ENCODE peak calls at places on chromosome 6, in ten cellular contexts. F, S, A, B, D, I, U, E, P and W are unnamed samples.

GRCh38 chr6:105943514-105943913 is 142.6 kb upstream of the PRDM1 start:
- DNase-seq in A (no peak), S (no peak), I (no peak), U (no peak), P (no peak), D (no peak), B (no peak), E (no peak), F (no peak), W (no peak)

GRCh38 chr6:21079468-21080048 is 514.0 kb upstream of the SOX4 start:
- DNase-seq in P (no peak), F (no peak), B (no peak), S (no peak), A (no peak), I (no peak), E (no peak), D (no peak), U (peak), W (peak)

GRCh38 chr6:109449789-109450673 is 5.5 kb downstream of the MICAL1 start:
- DNase-seq in A (no peak), F (no peak), S (no peak), U (no peak), B (no peak), I (no peak), P (no peak), D (no peak), E (peak), W (no peak)

GRCh38 chr6:18352001-18352400 is 35.1 kb upstream of the RNF144B start:
- DNase-seq in D (no peak), S (no peak), B (no peak), A (no peak), I (no peak), F (no peak), P (no peak), E (no peak), U (no peak), W (no peak)

GRCh38 chr6:32195902-32196681 is 3.6 kb upstream of the GPSM3 start:
- DNase-seq in B (peak), I (peak), E (peak), P (peak), F (peak), A (no peak), U (peak), S (peak), D (peak), W (peak)

GRCh38 chr6:24431045-24431451 is 28.3 kb downstream of the MRS2 start:
- DNase-seq in I (no peak), U (peak), D (no peak), E (no peak), P (no peak), S (peak), B (no peak), F (no peak), A (peak), W (peak)

GRCh38 chr6:105193647-105194046 is 13.8 kb upstream of the POPDC3 start:
- DNase-seq in F (no peak), A (no peak), S (no peak), P (no peak), I (no peak), E (no peak), D (no peak), U (peak), B (peak), W (peak)

GRCh38 chr6:146957443-146957842 is 246.8 kb upstream of the STXBP5 start:
- DNase-seq in D (no peak), P (no peak), U (no peak), I (no peak), F (no peak), A (no peak), B (no peak), S (peak), E (no peak), W (no peak)

GRCh38 chr6:33316603-33317417 is 734 bp downstream of the ZBTB22 start:
- DNase-seq in I (no peak), P (no peak), E (no peak), F (peak), S (no peak), U (no peak), A (no peak), D (no peak), B (no peak), W (no peak)

GRCh38 chr6:70706491-70707123 is 38.9 kb downstream of the SMAP1 start:
- DNase-seq in D (no peak), P (no peak), B (no peak), F (no peak), I (no peak), U (peak), A (peak), E (no peak), S (peak), W (no peak)

GRCh38 chr6:42340516-42340915 is 111.2 kb downstream of the TRERF1 start:
- DNase-seq in U (no peak), D (no peak), I (no peak), F (no peak), B (no peak), E (no peak), P (no peak), S (no peak), A (no peak), W (no peak)

GRCh38 chr6:12748815-12749521 is 32.4 kb downstream of the PHACTR1 start:
- DNase-seq in P (no peak), B (no peak), D (no peak), S (no peak), U (peak), F (no peak), E (no peak), A (no peak), I (no peak), W (no peak)

GRCh38 chr6:11093065-11093590 is 506 bp upstream of the SMIM13 start:
- DNase-seq in E (peak), U (peak), P (no peak), A (no peak), D (no peak), S (peak), B (no peak), I (no peak), F (no peak), W (no peak)

GRCh38 chr6:52020961-52021570 is 66.3 kb downstream of the PKHD1 start:
- DNase-seq in F (no peak), B (no peak), S (peak), D (no peak), E (no peak), I (no peak), A (no peak), U (peak), P (no peak), W (no peak)

GRCh38 chr6:176766-177165 is 115.5 kb upstream of the DUSP22 start:
- DNase-seq in P (no peak), U (no peak), D (no peak), E (no peak), B (no peak), S (no peak), F (no peak), A (no peak), I (no peak), W (no peak)

GRCh38 chr6:47454713-47455396 is 22.7 kb upstream of the CD2AP start:
- DNase-seq in S (no peak), U (no peak), B (no peak), I (no peak), P (no peak), A (no peak), D (no peak), F (no peak), E (no peak), W (no peak)

GRCh38 chr6:138685257-138685656 is 88.3 kb upstream of the CCDC28A start:
- DNase-seq in S (no peak), E (no peak), B (no peak), I (no peak), D (no peak), F (no peak), A (no peak), P (peak), U (no peak), W (no peak)

GRCh38 chr6:154986787-154987235 is 8.3 kb upstream of the TIAM2 start:
- DNase-seq in B (no peak), E (no peak), I (no peak), S (no peak), D (no peak), A (no peak), U (peak), F (no peak), P (no peak), W (no peak)

GRCh38 chr6:25585225-25585624 is 66.8 kb upstream of the SCGN start:
- DNase-seq in I (no peak), B (no peak), P (no peak), F (no peak), D (no peak), U (no peak), A (no peak), E (no peak), S (no peak), W (no peak)

GRCh38 chr6:25583099-25583498 is 68.9 kb upstream of the SCGN start:
- DNase-seq in I (no peak), S (peak), B (no peak), P (no peak), D (no peak), F (no peak), A (no peak), U (no peak), E (no peak), W (no peak)

GRCh38 chr6:25583906-25584305 is 68.1 kb upstream of the SCGN start:
- DNase-seq in U (no peak), A (no peak), D (no peak), P (no peak), S (no peak), F (no peak), E (no peak), B (no peak), I (no peak), W (no peak)

GRCh38 chr6:25590986-25591385 is 61.0 kb upstream of the SCGN start:
- DNase-seq in F (no peak), S (no peak), E (no peak), I (no peak), P (no peak), U (no peak), A (no peak), B (no peak), D (no peak), W (no peak)

DNA sequence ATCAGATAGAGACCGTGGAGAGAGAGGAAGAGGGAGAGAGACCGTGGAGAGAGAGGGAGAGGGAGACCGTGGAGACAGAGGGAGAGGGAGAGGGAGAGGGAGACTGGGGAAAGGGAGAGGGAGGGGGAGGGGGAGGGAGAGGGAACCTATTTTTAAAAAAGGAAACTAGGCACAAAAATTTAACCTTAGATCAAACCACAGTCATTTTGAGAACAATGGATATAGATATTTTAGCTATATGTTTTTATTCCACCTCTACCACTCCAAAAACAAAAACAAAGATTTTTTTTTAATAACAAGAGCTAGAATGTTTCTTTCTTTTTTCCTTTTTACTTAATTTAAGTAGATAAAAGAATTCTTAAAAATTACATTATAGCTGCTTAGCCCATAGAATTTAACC is 65.1 kb upstream of the SCGN start:
- DNase-seq in D (no peak), I (no peak), B (no peak), A (no peak), P (no peak), U (no peak), S (no peak), F (no peak), E (no peak), W (no peak)
- H3K4me3 ChIP-seq in D (no peak), I (no peak), B (no peak), A (no peak), P (no peak), U (no peak), S (no peak), F (no peak), E (no peak), W (no peak)

GRCh38 chr6:90268178-90268577 is 28.5 kb downstream of the BACH2 start:
- DNase-seq in A (no peak), B (no peak), I (no peak), D (no peak), E (no peak), F (no peak), S (no peak), P (no peak), U (no peak), W (no peak)
- H3K4me3 ChIP-seq in A (no peak), B (no peak), I (no peak), D (no peak), E (no peak), F (no peak), S (no peak), P (no peak), U (no peak), W (no peak)

DNA sequence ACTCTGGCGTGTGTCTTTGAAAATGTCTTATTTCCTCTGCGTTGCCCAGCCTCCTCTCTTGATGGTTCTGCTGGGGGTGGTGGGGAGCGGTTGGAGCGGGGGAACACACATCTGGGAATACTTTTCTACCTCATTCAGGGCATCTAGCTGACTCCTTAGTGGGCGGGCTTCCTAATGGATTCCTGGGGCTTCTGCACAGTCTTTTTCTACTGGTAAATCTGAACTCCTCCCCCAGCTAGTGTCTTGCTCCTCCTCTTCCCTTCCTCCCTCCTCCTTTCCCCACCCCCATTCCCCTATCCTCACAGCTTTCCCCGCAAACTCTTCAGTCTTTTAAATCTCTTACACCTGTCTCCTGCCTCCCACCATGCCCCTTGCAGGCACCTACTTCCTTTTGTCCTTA is 74.4 kb downstream of the PRL start:
- DNase-seq in U (no peak), D (no peak), A (no peak), S (no peak), E (no peak), P (no peak), B (no peak), I (no peak), F (no peak), W (no peak)
- H3K4me3 ChIP-seq in U (no peak), D (no peak), A (no peak), S (no peak), E (no peak), P (no peak), B (no peak), I (no peak), F (no peak), W (no peak)

GRCh38 chr6:4606681-4607025 is 169.6 kb upstream of the CDYL start:
- DNase-seq in P (no peak), I (no peak), S (no peak), E (no peak), A (no peak), F (no peak), D (no peak), B (no peak), U (no peak), W (no peak)

GRCh38 chr6:4606016-4606415 is 170.2 kb upstream of the CDYL start:
- DNase-seq in P (no peak), F (no peak), I (no peak), A (no peak), D (no peak), S (no peak), U (no peak), E (no peak), B (no peak), W (no peak)

GRCh38 chr6:4607793-4608192 is 168.4 kb upstream of the CDYL start:
- DNase-seq in U (no peak), F (no peak), E (no peak), I (no peak), D (no peak), B (no peak), P (no peak), S (no peak), A (no peak), W (no peak)

GRCh38 chr6:4608361-4609115 is 167.7 kb upstream of the CDYL start:
- DNase-seq in P (no peak), U (no peak), B (no peak), A (no peak), I (no peak), E (no peak), F (no peak), D (no peak), S (no peak), W (no peak)

DNA sequence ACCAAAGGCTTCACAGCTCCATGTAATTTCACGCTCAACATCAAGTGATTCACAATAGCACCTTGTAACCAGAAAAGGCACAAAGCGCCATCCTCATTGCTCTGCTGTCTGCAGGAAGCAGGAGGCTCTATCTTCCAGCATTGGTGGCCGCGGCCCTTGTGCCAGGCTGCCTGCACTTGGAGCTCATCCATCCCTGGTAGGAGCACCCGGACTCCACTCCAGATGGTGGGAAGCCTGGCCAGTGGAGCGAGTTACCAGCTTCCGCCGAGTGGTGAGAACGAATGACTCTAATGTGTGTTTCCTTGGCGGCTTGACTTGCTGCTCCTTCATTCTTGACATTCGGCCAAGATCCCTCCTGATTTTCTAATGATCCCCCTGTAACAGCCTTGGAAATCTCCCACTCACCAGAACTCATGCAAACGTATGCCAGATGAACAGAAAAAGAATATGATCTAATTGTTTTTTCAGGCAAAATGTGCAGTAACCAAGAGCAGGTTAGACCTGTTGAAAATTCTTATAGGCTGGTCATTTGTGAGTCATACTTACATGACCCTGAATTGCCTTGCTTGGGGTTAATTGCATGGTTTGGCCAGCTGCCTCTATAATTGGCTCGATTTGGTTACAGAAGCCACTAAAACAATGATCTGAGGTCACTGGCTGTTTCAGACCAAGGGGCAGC is 169.0 kb upstream of the CDYL start:
- DNase-seq in B (peak), F (no peak), D (peak), U (peak), S (no peak), A (no peak), P (no peak), I (no peak), E (peak), W (no peak)
- H3K4me3 ChIP-seq in B (no peak), F (no peak), D (no peak), U (no peak), S (no peak), A (peak), P (no peak), I (no peak), E (no peak), W (no peak)

GRCh38 chr6:35215665-35216411 is 2.1 kb downstream of the SCUBE3 start:
- DNase-seq in P (no peak), I (no peak), F (no peak), E (no peak), B (no peak), D (no peak), S (no peak), A (no peak), U (no peak), W (no peak)
- H3K4me3 ChIP-seq in P (no peak), I (no peak), F (peak), E (no peak), B (peak), D (no peak), S (no peak), A (no peak), U (peak), W (peak)

DNA sequence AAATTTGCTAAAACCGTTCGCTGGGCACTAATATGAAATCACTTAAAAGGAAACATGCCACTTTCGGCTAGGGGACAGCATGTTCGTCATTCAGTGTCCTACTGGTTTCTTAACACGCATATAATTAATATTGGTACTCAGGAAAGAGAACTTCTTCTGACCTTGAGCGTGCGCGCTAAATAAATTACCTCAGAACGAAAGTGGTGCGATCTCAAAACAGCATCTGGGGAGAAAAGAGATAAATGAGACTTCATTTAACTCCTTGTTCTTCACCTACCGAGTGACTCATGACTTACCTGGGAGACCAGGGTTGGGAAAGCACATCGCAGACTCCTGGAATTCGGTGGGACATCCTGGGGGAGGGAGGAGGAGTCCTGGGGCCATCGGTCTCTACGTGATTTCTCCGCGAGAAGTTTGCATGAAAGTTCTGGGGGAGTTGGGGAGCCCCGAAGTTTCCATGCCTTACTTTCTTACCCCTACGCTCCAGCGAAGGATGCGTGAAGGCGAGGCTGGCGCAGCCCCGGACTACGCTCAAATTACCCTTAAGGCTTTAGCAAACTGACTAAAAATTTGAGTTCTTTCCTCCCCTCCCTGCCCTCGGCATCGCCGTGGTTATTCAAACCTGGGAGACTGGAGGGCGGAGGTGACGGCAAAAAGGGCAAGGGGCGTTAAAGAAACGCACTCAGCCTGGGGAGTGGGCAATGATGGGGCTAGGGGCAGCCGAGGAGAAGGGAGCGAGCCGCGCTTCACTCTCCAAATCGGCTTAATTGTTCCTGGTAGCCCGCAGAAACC is 1.1 kb upstream of the BEND6 start:
- DNase-seq in S (peak), A (no peak), P (no peak), U (no peak), B (no peak), F (no peak), E (peak), I (no peak), D (no peak), W (no peak)
- H3K4me3 ChIP-seq in S (peak), A (peak), P (peak), U (peak), B (peak), F (peak), E (peak), I (peak), D (peak), W (peak)

GRCh38 chr6:117908246-117909107 is 1.4 kb downstream of the SLC35F1 start:
- DNase-seq in E (no peak), B (no peak), D (no peak), U (no peak), A (no peak), F (no peak), P (no peak), I (no peak), S (no peak), W (no peak)
- H3K4me3 ChIP-seq in E (no peak), B (peak), D (peak), U (no peak), A (no peak), F (peak), P (no peak), I (peak), S (no peak), W (no peak)